ENCODE peak calls at places on chromosomes 7 and 10, in nine cellular contexts. P is transverse colon; X is adrenal gland; V is suprapubic skin; K is AG10803; E is OCI-LY7; D is H7; Y is CD8-positive, alpha-beta memory T cell; O is hepatocyte. A is an unnamed sample.

GRCh38 chr7:155917836-155918385 is 105.6 kb upstream of the SHH start:
- DNase-seq in P (no peak), X (no peak), V (no peak), K (no peak), E (no peak), D (no peak), Y (no peak), O (no peak), A (peak)

GRCh38 chr10:11424456-11425287 is 186.8 kb downstream of the USP6NL start:
- DNase-seq in P (peak), X (peak), V (peak), K (peak), E (peak), D (peak), Y (no peak), O (peak), A (peak)

GRCh38 chr7:159196584-159196983 is 51.9 kb upstream of the VIPR2 start:
- DNase-seq in P (no peak), X (peak), V (no peak), K (no peak), E (no peak), D (no peak), Y (no peak), O (no peak), A (no peak)

GRCh38 chr7:99707096-99707495 is 27.3 kb upstream of the CYP3A5 start:
- DNase-seq in P (no peak), X (no peak), V (no peak), K (peak), E (no peak), D (no peak), Y (no peak), O (no peak), A (peak)

GRCh38 chr10:110534571-110534970 is 32.9 kb upstream of the SMC3 start:
- DNase-seq in P (no peak), X (no peak), V (no peak), K (no peak), E (no peak), D (no peak), Y (no peak), O (no peak), A (no peak)

GRCh38 chr10:17758200-17758599 is 6.2 kb downstream of the TMEM236 start:
- DNase-seq in P (no peak), X (no peak), V (no peak), K (no peak), E (no peak), D (no peak), Y (no peak), O (peak), A (no peak)

GRCh38 chr7:107167483-107168232 is 1.1 kb upstream of the HBP1 start:
- DNase-seq in P (no peak), X (peak), V (no peak), K (peak), E (peak), D (peak), Y (no peak), O (peak), A (peak)

GRCh38 chr7:139456511-139456910 is 27.0 kb downstream of the KLRG2 start:
- DNase-seq in P (no peak), X (no peak), V (no peak), K (no peak), E (no peak), D (no peak), Y (no peak), O (no peak), A (no peak)

GRCh38 chr7:148230883-148231282 is 359.7 kb upstream of the C7orf33 start:
- DNase-seq in P (no peak), X (no peak), V (no peak), K (no peak), E (no peak), D (no peak), Y (no peak), O (no peak), A (no peak)
- H3K4me3 ChIP-seq in P (no peak), X (no peak), V (no peak), K (no peak), E (no peak), D (no peak), Y (no peak), O (no peak), A (no peak)

GRCh38 chr10:3190817-3191216 is 18.2 kb upstream of the PITRM1 start:
- DNase-seq in P (no peak), X (no peak), V (no peak), K (no peak), E (no peak), D (no peak), Y (no peak), O (no peak), A (no peak)

GRCh38 chr10:3194871-3195270 is 22.3 kb upstream of the PITRM1 start:
- DNase-seq in P (no peak), X (no peak), V (no peak), K (no peak), E (no peak), D (no peak), Y (no peak), O (no peak), A (no peak)

GRCh38 chr10:3195286-3195685 is 22.7 kb upstream of the PITRM1 start:
- DNase-seq in P (no peak), X (no peak), V (no peak), K (no peak), E (no peak), D (no peak), Y (no peak), O (no peak), A (no peak)

GRCh38 chr10:3193751-3194150 is 21.2 kb upstream of the PITRM1 start:
- DNase-seq in P (no peak), X (no peak), V (no peak), K (no peak), E (no peak), D (no peak), Y (no peak), O (no peak), A (no peak)

DNA sequence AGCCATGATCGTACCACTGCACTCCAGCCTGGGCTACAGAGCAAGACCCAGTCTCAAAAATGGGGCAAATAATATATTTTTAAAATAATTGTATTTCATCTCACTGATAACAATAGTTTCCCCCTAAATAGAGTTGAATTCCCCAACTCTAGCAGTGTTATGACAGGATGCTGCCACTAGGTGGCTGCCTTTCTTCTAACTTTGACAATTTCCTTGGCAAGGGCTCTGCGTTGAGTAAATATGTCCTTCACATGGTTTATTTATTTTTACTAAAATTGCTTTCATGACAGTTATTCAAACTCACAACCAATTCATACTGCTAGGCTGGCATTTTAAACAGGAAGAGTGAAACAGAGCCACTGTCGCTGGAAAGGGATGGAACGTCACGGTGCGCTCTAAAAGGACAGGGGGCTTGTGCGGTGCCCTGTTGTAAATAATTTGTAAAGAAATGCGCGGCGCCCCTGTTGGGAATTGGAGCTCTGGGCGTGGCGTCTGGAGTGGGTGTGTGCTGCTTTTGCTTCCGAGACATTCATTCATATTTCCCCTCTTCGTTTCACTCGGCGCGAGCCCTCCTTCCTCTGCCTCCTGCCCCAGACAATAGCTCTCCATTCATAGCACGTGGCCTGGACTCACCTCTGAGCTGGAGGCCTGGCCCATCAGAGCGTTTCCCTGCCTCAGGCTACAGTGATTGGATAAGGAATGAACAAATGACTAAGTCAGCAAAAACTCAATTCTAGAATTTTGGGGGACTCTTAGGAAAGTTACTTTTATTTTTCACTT is 20.5 kb upstream of the PITRM1 start:
- DNase-seq in P (peak), X (peak), V (no peak), K (peak), E (peak), D (peak), Y (peak), O (peak), A (no peak)
- H3K4me3 ChIP-seq in P (no peak), X (no peak), V (peak), K (peak), E (no peak), D (no peak), Y (no peak), O (no peak), A (no peak)

GRCh38 chr7:55071411-55072188 is 52.8 kb downstream of the EGFR start:
- DNase-seq in P (no peak), X (no peak), V (no peak), K (peak), E (no peak), D (no peak), Y (no peak), O (no peak), A (no peak)

GRCh38 chr7:55072251-55072650 is 53.4 kb downstream of the EGFR start:
- DNase-seq in P (no peak), X (no peak), V (no peak), K (peak), E (no peak), D (no peak), Y (no peak), O (no peak), A (no peak)

GRCh38 chr7:55073051-55073511 is 54.3 kb downstream of the EGFR start:
- DNase-seq in P (no peak), X (no peak), V (no peak), K (peak), E (peak), D (no peak), Y (no peak), O (no peak), A (no peak)

GRCh38 chr7:55075464-55075971 is 56.7 kb downstream of the EGFR start:
- DNase-seq in P (peak), X (no peak), V (peak), K (peak), E (no peak), D (no peak), Y (no peak), O (no peak), A (no peak)

GRCh38 chr7:55074008-55074499 is 55.2 kb downstream of the EGFR start:
- DNase-seq in P (peak), X (peak), V (no peak), K (peak), E (peak), D (no peak), Y (peak), O (peak), A (peak)
- H3K4me3 ChIP-seq in P (no peak), X (no peak), V (no peak), K (peak), E (no peak), D (no peak), Y (peak), O (no peak), A (no peak)

GRCh38 chr7:113256883-113257531 is 138.7 kb upstream of the SMIM30 start:
- DNase-seq in P (no peak), X (no peak), V (no peak), K (no peak), E (no peak), D (no peak), Y (no peak), O (no peak), A (no peak)
- H3K4me3 ChIP-seq in P (no peak), X (no peak), V (no peak), K (no peak), E (no peak), D (no peak), Y (no peak), O (no peak), A (no peak)

GRCh38 chr7:137985253-137985896 is 16.5 kb downstream of the CREB3L2 start:
- DNase-seq in P (peak), X (no peak), V (no peak), K (no peak), E (peak), D (no peak), Y (no peak), O (no peak), A (no peak)
- H3K4me3 ChIP-seq in P (no peak), X (no peak), V (no peak), K (no peak), E (peak), D (no peak), Y (no peak), O (no peak), A (no peak)

DNA sequence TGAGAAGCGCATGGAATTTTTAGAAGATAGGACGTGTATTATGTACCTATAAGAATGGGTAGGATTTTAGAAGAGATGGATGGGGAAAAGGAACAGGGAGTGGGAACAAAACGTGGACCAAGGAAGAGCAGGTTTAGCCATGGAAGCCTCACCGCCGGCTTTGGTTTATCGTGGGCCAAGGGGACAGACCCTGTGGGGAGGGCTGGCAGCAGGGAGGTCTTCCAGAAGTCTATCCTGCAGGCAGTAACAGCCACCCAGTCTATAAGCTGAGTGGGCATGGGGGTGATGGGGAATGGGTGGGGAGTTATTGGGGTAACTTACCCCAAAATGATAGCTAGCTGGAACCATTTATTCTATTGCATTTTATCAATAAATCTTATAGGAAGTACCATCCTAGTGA is 44.9 kb downstream of the IKZF1 start:
- DNase-seq in P (no peak), X (no peak), V (no peak), K (no peak), E (no peak), D (no peak), Y (no peak), O (no peak), A (no peak)
- H3K4me3 ChIP-seq in P (no peak), X (no peak), V (no peak), K (no peak), E (no peak), D (no peak), Y (peak), O (no peak), A (no peak)

GRCh38 chr7:37442268-37442667 is 6.4 kb downstream of the ELMO1 start:
- DNase-seq in P (no peak), X (no peak), V (no peak), K (no peak), E (no peak), D (no peak), Y (no peak), O (no peak), A (no peak)
- H3K4me3 ChIP-seq in P (no peak), X (no peak), V (no peak), K (no peak), E (no peak), D (no peak), Y (no peak), O (no peak), A (no peak)

DNA sequence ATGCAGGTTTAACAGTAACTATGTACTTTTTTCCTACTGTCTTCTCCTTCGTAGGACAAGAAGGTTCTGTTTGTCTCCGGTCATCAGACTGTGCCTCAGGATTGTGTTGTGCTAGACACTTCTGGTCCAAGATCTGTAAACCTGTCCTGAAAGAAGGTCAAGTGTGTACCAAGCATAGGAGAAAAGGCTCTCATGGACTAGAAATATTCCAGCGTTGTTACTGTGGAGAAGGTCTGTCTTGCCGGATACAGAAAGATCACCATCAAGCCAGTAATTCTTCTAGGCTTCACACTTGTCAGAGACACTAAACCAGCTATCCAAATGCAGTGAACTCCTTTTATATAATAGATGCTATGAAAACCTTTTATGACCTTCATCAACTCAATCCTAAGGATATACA is 2.4 kb downstream of the DKK1 start:
- DNase-seq in P (no peak), X (no peak), V (no peak), K (no peak), E (no peak), D (no peak), Y (no peak), O (no peak), A (no peak)
- H3K4me3 ChIP-seq in P (no peak), X (no peak), V (peak), K (peak), E (no peak), D (no peak), Y (no peak), O (no peak), A (peak)

GRCh38 chr7:132387596-132387995 is 188.7 kb downstream of the PLXNA4 start:
- DNase-seq in P (no peak), X (no peak), V (no peak), K (no peak), E (no peak), D (no peak), Y (no peak), O (no peak), A (no peak)
- H3K4me3 ChIP-seq in P (no peak), X (no peak), V (no peak), K (no peak), E (no peak), D (no peak), Y (no peak), O (no peak), A (no peak)

GRCh38 chr10:55398463-55398862 is 597.4 kb upstream of the PCDH15 start:
- DNase-seq in P (no peak), X (no peak), V (no peak), K (no peak), E (no peak), D (no peak), Y (no peak), O (no peak), A (no peak)

GRCh38 chr10:55397777-55398176 is 596.7 kb upstream of the PCDH15 start:
- DNase-seq in P (no peak), X (no peak), V (no peak), K (no peak), E (no peak), D (no peak), Y (no peak), O (no peak), A (no peak)

DNA sequence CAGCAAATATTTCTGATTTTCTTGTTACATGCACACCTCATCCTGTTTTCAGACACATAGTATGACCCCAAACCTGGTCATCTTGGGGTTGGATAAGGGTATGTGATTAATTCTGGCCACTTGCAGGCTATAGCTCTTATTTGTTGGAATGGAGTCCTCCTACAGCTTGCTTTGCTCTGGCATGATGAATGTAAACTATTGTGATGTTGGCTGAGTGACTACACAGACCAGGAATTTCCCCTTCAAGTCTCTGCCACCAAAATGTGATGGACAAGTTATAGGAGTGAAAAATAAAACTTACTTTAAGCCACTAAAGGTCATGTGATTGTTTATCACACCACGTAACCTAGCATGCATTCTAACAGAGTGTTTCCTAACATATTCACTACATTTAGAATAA is 599.0 kb upstream of the PCDH15 start:
- DNase-seq in P (no peak), X (no peak), V (no peak), K (peak), E (no peak), D (no peak), Y (no peak), O (no peak), A (peak)
- H3K4me3 ChIP-seq in P (no peak), X (no peak), V (no peak), K (no peak), E (no peak), D (no peak), Y (no peak), O (no peak), A (no peak)